ENCODE peak calls at places on chromosomes 1 and 21, in six cellular contexts. One of them, this sample, is unnamed.
A peak's percentile ranks its signal among the peaks of the same experiment; 100 is the strongest.

GRCh38 chr21:42238185-42238934 is 19.4 kb downstream of the ABCG1 start:
- DNase-seq in OCI-LY7: peak; percentile 33
- DNase-seq in stimulated activated CD4-positive, alpha-beta T cell treated with anti-CD3 and anti-CD28 coated beads, TNF-alpha, amount 100 ng/mL, for 48 hours: no peak
- DNase-seq in substantia nigra: no peak
- DNase-seq in naive thymus-derived CD4-positive, alpha-beta T cell: peak; percentile 76
- DNase-seq in heart right ventricle: no peak
- DNase-seq in this sample: no peak

GRCh38 chr1:32066489-32066873 is 6.3 kb upstream of the TMEM39B start:
- DNase-seq in naive thymus-derived CD4-positive, alpha-beta T cell: no peak
- DNase-seq in heart right ventricle: peak; percentile 76
- DNase-seq in stimulated activated CD4-positive, alpha-beta T cell treated with anti-CD3 and anti-CD28 coated beads, TNF-alpha, amount 100 ng/mL, for 48 hours: no peak
- DNase-seq in substantia nigra: peak; percentile 30
- DNase-seq in OCI-LY7: peak; percentile 52
- DNase-seq in this sample: peak; percentile 59

GRCh38 chr1:942411-942821 is 16.6 kb downstream of the NOC2L start:
- DNase-seq in substantia nigra: no peak
- DNase-seq in heart right ventricle: no peak
- DNase-seq in OCI-LY7: no peak
- DNase-seq in naive thymus-derived CD4-positive, alpha-beta T cell: no peak
- DNase-seq in stimulated activated CD4-positive, alpha-beta T cell treated with anti-CD3 and anti-CD28 coated beads, TNF-alpha, amount 100 ng/mL, for 48 hours: no peak
- DNase-seq in this sample: no peak

GRCh38 chr1:5754079-5754431 is 238.2 kb downstream of the NPHP4 start:
- DNase-seq in stimulated activated CD4-positive, alpha-beta T cell treated with anti-CD3 and anti-CD28 coated beads, TNF-alpha, amount 100 ng/mL, for 48 hours: no peak
- DNase-seq in OCI-LY7: no peak
- DNase-seq in heart right ventricle: no peak
- DNase-seq in substantia nigra: no peak
- DNase-seq in naive thymus-derived CD4-positive, alpha-beta T cell: no peak
- DNase-seq in this sample: no peak

GRCh38 chr1:74570797-74571492 is 58.5 kb upstream of the LRRC53 start:
- DNase-seq in naive thymus-derived CD4-positive, alpha-beta T cell: no peak
- DNase-seq in OCI-LY7: no peak
- DNase-seq in stimulated activated CD4-positive, alpha-beta T cell treated with anti-CD3 and anti-CD28 coated beads, TNF-alpha, amount 100 ng/mL, for 48 hours: no peak
- DNase-seq in substantia nigra: no peak
- DNase-seq in heart right ventricle: no peak
- DNase-seq in this sample: no peak

GRCh38 chr1:228398741-228399461 is 7.7 kb downstream of the TRIM11 start:
- DNase-seq in OCI-LY7: no peak
- DNase-seq in naive thymus-derived CD4-positive, alpha-beta T cell: no peak
- DNase-seq in heart right ventricle: no peak
- DNase-seq in stimulated activated CD4-positive, alpha-beta T cell treated with anti-CD3 and anti-CD28 coated beads, TNF-alpha, amount 100 ng/mL, for 48 hours: no peak
- DNase-seq in substantia nigra: no peak
- DNase-seq in this sample: no peak

GRCh38 chr1:179876289-179876715 is 1.3 kb downstream of the TOR1AIP2 start:
- DNase-seq in OCI-LY7: peak; percentile 14
- DNase-seq in stimulated activated CD4-positive, alpha-beta T cell treated with anti-CD3 and anti-CD28 coated beads, TNF-alpha, amount 100 ng/mL, for 48 hours: no peak
- DNase-seq in heart right ventricle: no peak
- DNase-seq in naive thymus-derived CD4-positive, alpha-beta T cell: no peak
- DNase-seq in substantia nigra: no peak
- DNase-seq in this sample: no peak

GRCh38 chr1:182141040-182141439 is 79.5 kb upstream of the ZNF648 start:
- DNase-seq in substantia nigra: no peak
- DNase-seq in heart right ventricle: no peak
- DNase-seq in naive thymus-derived CD4-positive, alpha-beta T cell: no peak
- DNase-seq in OCI-LY7: no peak
- DNase-seq in stimulated activated CD4-positive, alpha-beta T cell treated with anti-CD3 and anti-CD28 coated beads, TNF-alpha, amount 100 ng/mL, for 48 hours: no peak
- DNase-seq in this sample: no peak

GRCh38 chr1:178189814-178190213 is 95.9 kb downstream of the RASAL2 start:
- DNase-seq in OCI-LY7: peak; percentile 23
- DNase-seq in stimulated activated CD4-positive, alpha-beta T cell treated with anti-CD3 and anti-CD28 coated beads, TNF-alpha, amount 100 ng/mL, for 48 hours: no peak
- DNase-seq in heart right ventricle: peak; percentile 46
- DNase-seq in naive thymus-derived CD4-positive, alpha-beta T cell: no peak
- DNase-seq in substantia nigra: peak; percentile 27
- DNase-seq in this sample: no peak

GRCh38 chr1:39359028-39359570 is 132.3 kb upstream of the BMP8A start:
- DNase-seq in heart right ventricle: no peak
- DNase-seq in substantia nigra: no peak
- DNase-seq in naive thymus-derived CD4-positive, alpha-beta T cell: no peak
- DNase-seq in stimulated activated CD4-positive, alpha-beta T cell treated with anti-CD3 and anti-CD28 coated beads, TNF-alpha, amount 100 ng/mL, for 48 hours: no peak
- DNase-seq in OCI-LY7: no peak
- DNase-seq in this sample: no peak

GRCh38 chr1:77534456-77534855 is 148.0 kb downstream of the ZZZ3 start:
- DNase-seq in OCI-LY7: no peak
- DNase-seq in stimulated activated CD4-positive, alpha-beta T cell treated with anti-CD3 and anti-CD28 coated beads, TNF-alpha, amount 100 ng/mL, for 48 hours: no peak
- DNase-seq in heart right ventricle: no peak
- DNase-seq in naive thymus-derived CD4-positive, alpha-beta T cell: no peak
- DNase-seq in substantia nigra: no peak
- DNase-seq in this sample: no peak

GRCh38 chr21:41302976-41303375 is 13.6 kb upstream of the FAM3B start:
- DNase-seq in stimulated activated CD4-positive, alpha-beta T cell treated with anti-CD3 and anti-CD28 coated beads, TNF-alpha, amount 100 ng/mL, for 48 hours: no peak
- DNase-seq in naive thymus-derived CD4-positive, alpha-beta T cell: no peak
- DNase-seq in substantia nigra: no peak
- DNase-seq in heart right ventricle: no peak
- DNase-seq in OCI-LY7: no peak
- DNase-seq in this sample: no peak

GRCh38 chr1:77639056-77639455 is 43.4 kb downstream of the ZZZ3 start:
- DNase-seq in naive thymus-derived CD4-positive, alpha-beta T cell: no peak
- DNase-seq in OCI-LY7: no peak
- DNase-seq in heart right ventricle: no peak
- DNase-seq in substantia nigra: no peak
- DNase-seq in stimulated activated CD4-positive, alpha-beta T cell treated with anti-CD3 and anti-CD28 coated beads, TNF-alpha, amount 100 ng/mL, for 48 hours: no peak
- DNase-seq in this sample: no peak

GRCh38 chr1:159088050-159088449 is 11.5 kb upstream of the AIM2 start:
- DNase-seq in naive thymus-derived CD4-positive, alpha-beta T cell: no peak
- DNase-seq in OCI-LY7: no peak
- DNase-seq in heart right ventricle: no peak
- DNase-seq in substantia nigra: no peak
- DNase-seq in stimulated activated CD4-positive, alpha-beta T cell treated with anti-CD3 and anti-CD28 coated beads, TNF-alpha, amount 100 ng/mL, for 48 hours: no peak
- DNase-seq in this sample: no peak

GRCh38 chr1:59107516-59107915 is 189.4 kb upstream of the FGGY start:
- DNase-seq in stimulated activated CD4-positive, alpha-beta T cell treated with anti-CD3 and anti-CD28 coated beads, TNF-alpha, amount 100 ng/mL, for 48 hours: no peak
- DNase-seq in OCI-LY7: no peak
- DNase-seq in substantia nigra: peak; percentile 27
- DNase-seq in heart right ventricle: peak; percentile 69
- DNase-seq in naive thymus-derived CD4-positive, alpha-beta T cell: no peak
- DNase-seq in this sample: peak; percentile 20

GRCh38 chr1:150173161-150173585 is 23.5 kb downstream of the PLEKHO1 start:
- DNase-seq in naive thymus-derived CD4-positive, alpha-beta T cell: no peak
- DNase-seq in substantia nigra: no peak
- DNase-seq in heart right ventricle: no peak
- DNase-seq in stimulated activated CD4-positive, alpha-beta T cell treated with anti-CD3 and anti-CD28 coated beads, TNF-alpha, amount 100 ng/mL, for 48 hours: no peak
- DNase-seq in OCI-LY7: no peak
- DNase-seq in this sample: no peak

GRCh38 chr1:100942304-100943046 is 46.6 kb downstream of the SLC30A7 start:
- DNase-seq in stimulated activated CD4-positive, alpha-beta T cell treated with anti-CD3 and anti-CD28 coated beads, TNF-alpha, amount 100 ng/mL, for 48 hours: no peak
- DNase-seq in substantia nigra: no peak
- DNase-seq in heart right ventricle: no peak
- DNase-seq in naive thymus-derived CD4-positive, alpha-beta T cell: no peak
- DNase-seq in OCI-LY7: no peak
- DNase-seq in this sample: no peak

GRCh38 chr1:175133693-175134435 is 58.7 kb downstream of the KIAA0040 start:
- DNase-seq in heart right ventricle: no peak
- DNase-seq in OCI-LY7: no peak
- DNase-seq in stimulated activated CD4-positive, alpha-beta T cell treated with anti-CD3 and anti-CD28 coated beads, TNF-alpha, amount 100 ng/mL, for 48 hours: no peak
- DNase-seq in naive thymus-derived CD4-positive, alpha-beta T cell: no peak
- DNase-seq in substantia nigra: no peak
- DNase-seq in this sample: no peak

GRCh38 chr1:99672500-99673213 is 26.7 kb downstream of the PALMD start:
- DNase-seq in OCI-LY7: no peak
- DNase-seq in heart right ventricle: peak; percentile 70
- DNase-seq in naive thymus-derived CD4-positive, alpha-beta T cell: no peak
- DNase-seq in stimulated activated CD4-positive, alpha-beta T cell treated with anti-CD3 and anti-CD28 coated beads, TNF-alpha, amount 100 ng/mL, for 48 hours: no peak
- DNase-seq in substantia nigra: no peak
- DNase-seq in this sample: no peak

GRCh38 chr1:235391879-235392278 is 24.7 kb downstream of the TBCE start:
- DNase-seq in stimulated activated CD4-positive, alpha-beta T cell treated with anti-CD3 and anti-CD28 coated beads, TNF-alpha, amount 100 ng/mL, for 48 hours: no peak
- DNase-seq in substantia nigra: no peak
- DNase-seq in OCI-LY7: no peak
- DNase-seq in heart right ventricle: no peak
- DNase-seq in naive thymus-derived CD4-positive, alpha-beta T cell: no peak
- DNase-seq in this sample: no peak

GRCh38 chr1:108154323-108154722 is 45.8 kb downstream of the SLC25A24 start:
- DNase-seq in substantia nigra: no peak
- DNase-seq in heart right ventricle: no peak
- DNase-seq in OCI-LY7: no peak
- DNase-seq in naive thymus-derived CD4-positive, alpha-beta T cell: no peak
- DNase-seq in stimulated activated CD4-positive, alpha-beta T cell treated with anti-CD3 and anti-CD28 coated beads, TNF-alpha, amount 100 ng/mL, for 48 hours: no peak
- DNase-seq in this sample: no peak

GRCh38 chr1:26285366-26286063 is 5.6 kb downstream of the SH3BGRL3 start:
- DNase-seq in heart right ventricle: no peak
- DNase-seq in naive thymus-derived CD4-positive, alpha-beta T cell: no peak
- DNase-seq in OCI-LY7: peak; percentile 80
- DNase-seq in stimulated activated CD4-positive, alpha-beta T cell treated with anti-CD3 and anti-CD28 coated beads, TNF-alpha, amount 100 ng/mL, for 48 hours: no peak
- DNase-seq in substantia nigra: no peak
- DNase-seq in this sample: no peak